ENCODE peak calls at places on chromosomes 12 and 14, in eight cellular contexts. Y is uterus, R is NB4, N is RWPE1, C is neural crest cell, D is mucosa of descending colon, K is AG04450, E is fibroblast of lung. Q is an unnamed sample.

GRCh38 chr12:118980407-118981014 is 830 bp upstream of the SRRM4 start:
- DNase-seq in Y (no peak), R (no peak), N (no peak), C (peak), D (no peak), K (no peak), E (no peak), Q (no peak)

GRCh38 chr14:102408729-102409128 is 46.0 kb downstream of the TECPR2 start:
- DNase-seq in Y (no peak), R (no peak), N (no peak), C (no peak), D (no peak), K (no peak), E (no peak), Q (no peak)

GRCh38 chr12:30985814-30986452 is 59.4 kb downstream of the TSPAN11 start:
- DNase-seq in Y (no peak), R (peak), N (peak), C (peak), D (peak), K (no peak), E (peak), Q (no peak)

GRCh38 chr14:76426161-76426696 is 50.3 kb downstream of the ESRRB start:
- DNase-seq in Y (no peak), R (peak), N (peak), C (no peak), D (no peak), K (no peak), E (no peak), Q (no peak)

GRCh38 chr12:106369624-106370346 is 12.2 kb downstream of the POLR3B start:
- DNase-seq in Y (no peak), R (no peak), N (peak), C (no peak), D (no peak), K (peak), E (peak), Q (no peak)

GRCh38 chr12:31491819-31492598 is 98.9 kb downstream of the DENND5B start:
- DNase-seq in Y (no peak), R (no peak), N (peak), C (no peak), D (no peak), K (peak), E (peak), Q (no peak)

GRCh38 chr12:115660211-115660805 is 617.2 kb downstream of the MED13L start:
- DNase-seq in Y (no peak), R (no peak), N (peak), C (no peak), D (peak), K (no peak), E (peak), Q (no peak)

GRCh38 chr12:57754411-57755193 is at the start of gene MARCHF9:
- DNase-seq in Y (no peak), R (peak), N (peak), C (no peak), D (peak), K (no peak), E (no peak), Q (peak)

GRCh38 chr14:86035882-86036281 is 505.9 kb downstream of the FLRT2 start:
- DNase-seq in Y (no peak), R (peak), N (no peak), C (no peak), D (no peak), K (no peak), E (peak), Q (no peak)

GRCh38 chr14:35556548-35556947 is 22.6 kb downstream of the INSM2 start:
- DNase-seq in Y (no peak), R (no peak), N (no peak), C (no peak), D (no peak), K (no peak), E (no peak), Q (no peak)

GRCh38 chr14:83425138-83425537 is 1891.5 kb upstream of the SEL1L start:
- DNase-seq in Y (no peak), R (no peak), N (peak), C (no peak), D (no peak), K (no peak), E (peak), Q (no peak)

GRCh38 chr14:68246074-68246980 is 426.7 kb downstream of the RAD51B start:
- DNase-seq in Y (no peak), R (no peak), N (no peak), C (no peak), D (no peak), K (no peak), E (no peak), Q (no peak)

GRCh38 chr12:30795660-30796507 is 41.1 kb upstream of the CAPRIN2 start:
- DNase-seq in Y (peak), R (peak), N (peak), C (peak), D (peak), K (no peak), E (peak), Q (peak)

GRCh38 chr12:124369901-124370378 is 75.0 kb downstream of the RFLNA start:
- DNase-seq in Y (no peak), R (no peak), N (no peak), C (no peak), D (no peak), K (no peak), E (no peak), Q (no peak)

GRCh38 chr14:63039800-63040380 is 5.4 kb downstream of the KCNH5 start:
- DNase-seq in Y (no peak), R (peak), N (peak), C (no peak), D (no peak), K (peak), E (peak), Q (no peak)
- TF ChIP-seq CTCF in Y (no peak), R (no peak), N (peak), C (peak), D (no peak), K (peak), E (peak), Q (no peak)

GRCh38 chr12:45232146-45232731 is 16.3 kb downstream of the ANO6 start:
- DNase-seq in Y (no peak), R (no peak), N (no peak), C (no peak), D (no peak), K (no peak), E (no peak), Q (no peak)
- TF ChIP-seq CTCF in Y (no peak), R (no peak), N (no peak), C (no peak), D (no peak), K (no peak), E (no peak), Q (no peak)

DNA sequence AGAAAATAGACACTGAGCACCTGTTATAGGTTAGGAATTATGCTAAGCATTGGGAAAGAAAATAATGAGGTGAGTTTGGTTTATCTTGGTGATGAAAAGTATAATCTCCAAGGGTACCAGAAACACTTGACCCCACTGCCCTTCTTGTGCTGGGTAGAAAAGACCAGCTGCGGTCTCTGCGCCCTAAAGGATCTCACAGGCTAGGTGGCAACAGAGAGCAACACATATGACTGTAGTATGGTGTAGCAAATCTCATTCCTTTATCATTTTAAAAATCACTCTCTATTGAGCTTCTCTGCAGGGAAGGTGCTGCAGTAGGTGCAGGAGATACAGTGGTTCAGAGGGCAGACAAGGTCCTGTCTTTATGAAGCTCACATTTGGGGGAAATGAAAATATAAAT is 26.1 kb downstream of the NRXN3 start:
- DNase-seq in Y (no peak), R (no peak), N (no peak), C (no peak), D (no peak), K (no peak), E (no peak), Q (no peak)
- TF ChIP-seq CTCF in Y (no peak), R (no peak), N (no peak), C (no peak), D (no peak), K (no peak), E (no peak), Q (no peak)

GRCh38 chr12:108772247-108772646 is 40.9 kb upstream of the CORO1C start:
- DNase-seq in Y (no peak), R (peak), N (no peak), C (no peak), D (no peak), K (no peak), E (no peak), Q (no peak)
- TF ChIP-seq CTCF in Y (no peak), R (no peak), N (no peak), C (no peak), D (no peak), K (no peak), E (no peak), Q (no peak)

DNA sequence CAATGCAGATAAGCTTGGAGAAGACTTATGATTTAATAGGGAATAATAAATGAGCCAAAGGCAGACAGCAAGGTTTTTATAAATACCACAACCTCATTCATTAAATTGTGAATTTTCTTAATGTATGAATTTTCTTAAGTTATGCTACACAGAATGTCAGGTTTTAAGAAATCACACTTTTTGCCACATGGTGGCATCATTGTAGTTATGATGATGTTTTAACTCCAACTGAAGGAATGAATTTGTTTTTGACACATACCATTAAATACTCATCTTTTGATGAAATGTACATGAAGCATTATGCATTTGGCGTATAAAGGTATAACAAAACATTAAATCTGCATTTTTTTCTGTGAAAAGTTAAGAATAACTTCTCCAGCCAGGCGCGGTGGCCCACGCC is 524.1 kb upstream of the FBXO33 start:
- DNase-seq in Y (no peak), R (peak), N (no peak), C (no peak), D (no peak), K (no peak), E (no peak), Q (no peak)
- TF ChIP-seq CTCF in Y (no peak), R (no peak), N (no peak), C (peak), D (no peak), K (no peak), E (no peak), Q (no peak)

GRCh38 chr14:106831322-106831720 is 1304.9 kb downstream of the TMEM121 start:
- DNase-seq in Y (no peak), R (peak), N (no peak), C (no peak), D (peak), K (no peak), E (no peak), Q (peak)
- TF ChIP-seq CTCF in Y (no peak), R (peak), N (no peak), C (no peak), D (no peak), K (peak), E (no peak), Q (peak)

GRCh38 chr12:104828015-104828414 is 130.1 kb downstream of the SLC41A2 start:
- DNase-seq in Y (no peak), R (no peak), N (no peak), C (no peak), D (no peak), K (no peak), E (no peak), Q (no peak)

GRCh38 chr12:104825408-104825807 is 132.7 kb downstream of the SLC41A2 start:
- DNase-seq in Y (no peak), R (peak), N (no peak), C (no peak), D (no peak), K (no peak), E (peak), Q (no peak)

GRCh38 chr12:104823985-104824441 is 134.1 kb downstream of the SLC41A2 start:
- DNase-seq in Y (no peak), R (peak), N (no peak), C (no peak), D (no peak), K (no peak), E (no peak), Q (no peak)

GRCh38 chr12:104827587-104827986 is 130.5 kb downstream of the SLC41A2 start:
- DNase-seq in Y (no peak), R (no peak), N (no peak), C (no peak), D (no peak), K (no peak), E (peak), Q (no peak)
- TF ChIP-seq CTCF in Y (no peak), R (no peak), N (no peak), C (peak), D (no peak), K (peak), E (peak), Q (peak)

DNA sequence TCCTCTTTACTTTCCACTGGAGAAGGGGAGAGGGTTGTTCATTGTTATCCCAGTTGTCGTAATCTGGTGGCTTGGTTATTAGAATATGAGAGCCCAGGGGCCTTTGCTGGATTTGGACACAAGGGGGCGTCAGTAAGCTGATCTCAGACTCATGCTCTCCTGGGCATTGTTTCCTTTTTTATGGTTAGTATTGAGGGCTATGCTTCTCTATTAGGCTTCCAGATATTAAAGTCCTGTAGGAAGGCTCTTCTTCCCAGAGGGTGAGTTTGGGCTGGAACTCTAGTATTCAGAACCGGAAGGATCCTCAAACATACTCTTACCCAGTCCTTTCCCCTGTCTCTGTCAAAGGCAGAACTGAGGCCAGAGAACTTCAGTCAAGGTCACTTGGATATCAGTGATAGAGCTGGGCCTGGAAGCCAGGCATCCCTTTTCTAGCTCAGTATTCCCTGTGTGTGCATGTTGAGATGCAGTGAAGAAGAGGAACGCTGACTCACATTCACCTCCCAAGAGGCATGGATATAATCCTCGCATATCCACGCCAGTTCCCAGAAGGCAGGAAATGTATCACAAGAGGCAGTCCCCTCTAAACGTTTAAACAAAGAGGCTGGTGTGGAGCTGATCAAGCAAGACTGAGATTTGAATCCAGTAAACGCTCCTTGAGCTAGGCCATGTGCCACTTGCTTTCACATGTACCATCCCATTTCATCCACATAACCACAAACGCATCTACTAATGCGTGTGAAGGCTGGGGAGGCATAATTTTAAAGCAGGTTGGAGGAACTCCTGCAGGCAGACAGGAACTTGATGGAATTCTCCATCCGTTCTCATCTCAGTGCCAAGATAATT is 41.6 kb downstream of the UBE3B start:
- DNase-seq in Y (peak), R (peak), N (peak), C (peak), D (peak), K (peak), E (peak), Q (peak)
- TF ChIP-seq CTCF in Y (peak), R (peak), N (peak), C (peak), D (peak), K (peak), E (peak), Q (peak)